ENCODE peak calls at places on chromosomes 2 and 18, in nine cellular contexts. One of them, this sample, is unnamed.

GRCh38 chr18:49846718-49847470 is 33.6 kb upstream of the ACAA2 start:
- DNase-seq in CD8-positive, alpha-beta memory T cell: no peak
- DNase-seq in GM10248: no peak
- DNase-seq in stimulated activated CD4-positive, alpha-beta T cell treated with anti-CD3 and anti-CD28 coated beads, Interleukin-12 subunit alpha, Interleukin-12 subunit beta, amount 100 ng/mL, for 48 hours: no peak
- DNase-seq in WTC11: no peak
- DNase-seq in chondrocyte: no peak
- DNase-seq in cardiac fibroblast: no peak
- DNase-seq in neuronal stem cell: no peak
- DNase-seq in ELR: no peak
- DNase-seq in this sample: no peak

GRCh38 chr18:77080283-77080682 is 52.3 kb downstream of the MBP start:
- DNase-seq in chondrocyte: no peak
- DNase-seq in CD8-positive, alpha-beta memory T cell: no peak
- DNase-seq in GM10248: no peak
- DNase-seq in ELR: no peak
- DNase-seq in neuronal stem cell: no peak
- DNase-seq in cardiac fibroblast: no peak
- DNase-seq in WTC11: no peak
- DNase-seq in stimulated activated CD4-positive, alpha-beta T cell treated with anti-CD3 and anti-CD28 coated beads, Interleukin-12 subunit alpha, Interleukin-12 subunit beta, amount 100 ng/mL, for 48 hours: no peak
- DNase-seq in this sample: no peak

GRCh38 chr18:67266246-67266570 is 250.3 kb downstream of the DSEL start:
- DNase-seq in neuronal stem cell: no peak
- DNase-seq in CD8-positive, alpha-beta memory T cell: no peak
- DNase-seq in cardiac fibroblast: no peak
- DNase-seq in stimulated activated CD4-positive, alpha-beta T cell treated with anti-CD3 and anti-CD28 coated beads, Interleukin-12 subunit alpha, Interleukin-12 subunit beta, amount 100 ng/mL, for 48 hours: no peak
- DNase-seq in chondrocyte: no peak
- DNase-seq in ELR: no peak
- DNase-seq in WTC11: no peak
- DNase-seq in GM10248: no peak
- DNase-seq in this sample: no peak

GRCh38 chr18:76459687-76460350 is 35.2 kb downstream of the ZNF516 start:
- DNase-seq in GM10248: no peak
- DNase-seq in neuronal stem cell: no peak
- DNase-seq in CD8-positive, alpha-beta memory T cell: no peak
- DNase-seq in chondrocyte: no peak
- DNase-seq in ELR: peak
- DNase-seq in stimulated activated CD4-positive, alpha-beta T cell treated with anti-CD3 and anti-CD28 coated beads, Interleukin-12 subunit alpha, Interleukin-12 subunit beta, amount 100 ng/mL, for 48 hours: no peak
- DNase-seq in WTC11: no peak
- DNase-seq in cardiac fibroblast: peak
- DNase-seq in this sample: no peak

GRCh38 chr2:20182241-20182931 is 42.5 kb downstream of the SDC1 start:
- DNase-seq in WTC11: no peak
- DNase-seq in CD8-positive, alpha-beta memory T cell: no peak
- DNase-seq in stimulated activated CD4-positive, alpha-beta T cell treated with anti-CD3 and anti-CD28 coated beads, Interleukin-12 subunit alpha, Interleukin-12 subunit beta, amount 100 ng/mL, for 48 hours: no peak
- DNase-seq in chondrocyte: peak
- DNase-seq in ELR: peak
- DNase-seq in cardiac fibroblast: peak
- DNase-seq in GM10248: no peak
- DNase-seq in neuronal stem cell: no peak
- DNase-seq in this sample: no peak

GRCh38 chr2:228782281-228782680 is 488.8 kb downstream of the PID1 start:
- DNase-seq in CD8-positive, alpha-beta memory T cell: no peak
- DNase-seq in GM10248: no peak
- DNase-seq in WTC11: no peak
- DNase-seq in cardiac fibroblast: no peak
- DNase-seq in neuronal stem cell: no peak
- DNase-seq in chondrocyte: no peak
- DNase-seq in stimulated activated CD4-positive, alpha-beta T cell treated with anti-CD3 and anti-CD28 coated beads, Interleukin-12 subunit alpha, Interleukin-12 subunit beta, amount 100 ng/mL, for 48 hours: no peak
- DNase-seq in ELR: no peak
- DNase-seq in this sample: no peak

GRCh38 chr18:78085241-78086185 is 835.9 kb downstream of the GALR1 start:
- DNase-seq in chondrocyte: no peak
- DNase-seq in neuronal stem cell: no peak
- DNase-seq in GM10248: no peak
- DNase-seq in stimulated activated CD4-positive, alpha-beta T cell treated with anti-CD3 and anti-CD28 coated beads, Interleukin-12 subunit alpha, Interleukin-12 subunit beta, amount 100 ng/mL, for 48 hours: no peak
- DNase-seq in WTC11: no peak
- DNase-seq in CD8-positive, alpha-beta memory T cell: no peak
- DNase-seq in cardiac fibroblast: no peak
- DNase-seq in ELR: no peak
- DNase-seq in this sample: no peak

GRCh38 chr18:10286580-10287150 is 167.8 kb upstream of the APCDD1 start:
- DNase-seq in stimulated activated CD4-positive, alpha-beta T cell treated with anti-CD3 and anti-CD28 coated beads, Interleukin-12 subunit alpha, Interleukin-12 subunit beta, amount 100 ng/mL, for 48 hours: no peak
- DNase-seq in neuronal stem cell: no peak
- DNase-seq in WTC11: no peak
- DNase-seq in CD8-positive, alpha-beta memory T cell: no peak
- DNase-seq in ELR: no peak
- DNase-seq in cardiac fibroblast: no peak
- DNase-seq in GM10248: no peak
- DNase-seq in chondrocyte: no peak
- DNase-seq in this sample: no peak

GRCh38 chr2:69762513-69763494 is 20.9 kb downstream of the ANXA4 start:
- DNase-seq in CD8-positive, alpha-beta memory T cell: no peak
- DNase-seq in chondrocyte: no peak
- DNase-seq in neuronal stem cell: no peak
- DNase-seq in WTC11: no peak
- DNase-seq in GM10248: no peak
- DNase-seq in ELR: no peak
- DNase-seq in stimulated activated CD4-positive, alpha-beta T cell treated with anti-CD3 and anti-CD28 coated beads, Interleukin-12 subunit alpha, Interleukin-12 subunit beta, amount 100 ng/mL, for 48 hours: no peak
- DNase-seq in cardiac fibroblast: no peak
- DNase-seq in this sample: peak

GRCh38 chr2:31886700-31887099 is 124.1 kb downstream of the MEMO1 start:
- DNase-seq in neuronal stem cell: peak
- DNase-seq in CD8-positive, alpha-beta memory T cell: no peak
- DNase-seq in cardiac fibroblast: no peak
- DNase-seq in GM10248: no peak
- DNase-seq in ELR: peak
- DNase-seq in chondrocyte: no peak
- DNase-seq in WTC11: peak
- DNase-seq in stimulated activated CD4-positive, alpha-beta T cell treated with anti-CD3 and anti-CD28 coated beads, Interleukin-12 subunit alpha, Interleukin-12 subunit beta, amount 100 ng/mL, for 48 hours: no peak
- DNase-seq in this sample: no peak

GRCh38 chr2:195406886-195407603 is 250.0 kb upstream of the SLC39A10 start:
- DNase-seq in GM10248: no peak
- DNase-seq in cardiac fibroblast: no peak
- DNase-seq in WTC11: no peak
- DNase-seq in CD8-positive, alpha-beta memory T cell: no peak
- DNase-seq in stimulated activated CD4-positive, alpha-beta T cell treated with anti-CD3 and anti-CD28 coated beads, Interleukin-12 subunit alpha, Interleukin-12 subunit beta, amount 100 ng/mL, for 48 hours: no peak
- DNase-seq in neuronal stem cell: no peak
- DNase-seq in ELR: peak
- DNase-seq in chondrocyte: no peak
- DNase-seq in this sample: no peak

GRCh38 chr2:218904176-218904575 is 23.5 kb downstream of the WNT10A start:
- DNase-seq in chondrocyte: no peak
- DNase-seq in ELR: no peak
- DNase-seq in GM10248: no peak
- DNase-seq in neuronal stem cell: no peak
- DNase-seq in cardiac fibroblast: no peak
- DNase-seq in stimulated activated CD4-positive, alpha-beta T cell treated with anti-CD3 and anti-CD28 coated beads, Interleukin-12 subunit alpha, Interleukin-12 subunit beta, amount 100 ng/mL, for 48 hours: no peak
- DNase-seq in WTC11: no peak
- DNase-seq in CD8-positive, alpha-beta memory T cell: no peak
- DNase-seq in this sample: no peak

GRCh38 chr2:176852667-176853066 is 359.9 kb upstream of the HNRNPA3 start:
- DNase-seq in WTC11: peak
- DNase-seq in CD8-positive, alpha-beta memory T cell: peak
- DNase-seq in stimulated activated CD4-positive, alpha-beta T cell treated with anti-CD3 and anti-CD28 coated beads, Interleukin-12 subunit alpha, Interleukin-12 subunit beta, amount 100 ng/mL, for 48 hours: no peak
- DNase-seq in ELR: no peak
- DNase-seq in chondrocyte: no peak
- DNase-seq in GM10248: no peak
- DNase-seq in neuronal stem cell: no peak
- DNase-seq in cardiac fibroblast: no peak
- DNase-seq in this sample: no peak

GRCh38 chr18:8609711-8610441 is 639 bp downstream of the RAB12 start:
- DNase-seq in chondrocyte: no peak
- DNase-seq in CD8-positive, alpha-beta memory T cell: no peak
- DNase-seq in stimulated activated CD4-positive, alpha-beta T cell treated with anti-CD3 and anti-CD28 coated beads, Interleukin-12 subunit alpha, Interleukin-12 subunit beta, amount 100 ng/mL, for 48 hours: peak
- DNase-seq in neuronal stem cell: no peak
- DNase-seq in cardiac fibroblast: no peak
- DNase-seq in WTC11: no peak
- DNase-seq in ELR: peak
- DNase-seq in GM10248: no peak
- DNase-seq in this sample: no peak

GRCh38 chr2:43737097-43737854 is 36.6 kb upstream of the DYNC2LI1 start:
- DNase-seq in WTC11: no peak
- DNase-seq in neuronal stem cell: no peak
- DNase-seq in stimulated activated CD4-positive, alpha-beta T cell treated with anti-CD3 and anti-CD28 coated beads, Interleukin-12 subunit alpha, Interleukin-12 subunit beta, amount 100 ng/mL, for 48 hours: no peak
- DNase-seq in chondrocyte: no peak
- DNase-seq in GM10248: no peak
- DNase-seq in ELR: peak
- DNase-seq in cardiac fibroblast: peak
- DNase-seq in CD8-positive, alpha-beta memory T cell: no peak
- DNase-seq in this sample: no peak

GRCh38 chr18:41096504-41096903 is 858.5 kb upstream of the PIK3C3 start:
- DNase-seq in chondrocyte: no peak
- DNase-seq in cardiac fibroblast: peak
- DNase-seq in stimulated activated CD4-positive, alpha-beta T cell treated with anti-CD3 and anti-CD28 coated beads, Interleukin-12 subunit alpha, Interleukin-12 subunit beta, amount 100 ng/mL, for 48 hours: no peak
- DNase-seq in ELR: peak
- DNase-seq in neuronal stem cell: peak
- DNase-seq in GM10248: no peak
- DNase-seq in CD8-positive, alpha-beta memory T cell: no peak
- DNase-seq in WTC11: peak
- DNase-seq in this sample: no peak

GRCh38 chr2:237927135-237927534 is 39.7 kb upstream of the UBE2F start:
- DNase-seq in chondrocyte: no peak
- DNase-seq in stimulated activated CD4-positive, alpha-beta T cell treated with anti-CD3 and anti-CD28 coated beads, Interleukin-12 subunit alpha, Interleukin-12 subunit beta, amount 100 ng/mL, for 48 hours: no peak
- DNase-seq in GM10248: no peak
- DNase-seq in cardiac fibroblast: no peak
- DNase-seq in CD8-positive, alpha-beta memory T cell: no peak
- DNase-seq in ELR: peak
- DNase-seq in WTC11: peak
- DNase-seq in neuronal stem cell: no peak
- DNase-seq in this sample: no peak

GRCh38 chr2:42914314-42914713 is 121.9 kb upstream of the HAAO start:
- DNase-seq in ELR: no peak
- DNase-seq in GM10248: no peak
- DNase-seq in neuronal stem cell: no peak
- DNase-seq in CD8-positive, alpha-beta memory T cell: no peak
- DNase-seq in cardiac fibroblast: no peak
- DNase-seq in stimulated activated CD4-positive, alpha-beta T cell treated with anti-CD3 and anti-CD28 coated beads, Interleukin-12 subunit alpha, Interleukin-12 subunit beta, amount 100 ng/mL, for 48 hours: no peak
- DNase-seq in WTC11: no peak
- DNase-seq in chondrocyte: no peak
- DNase-seq in this sample: no peak

GRCh38 chr2:106174056-106174455 is 20.0 kb downstream of the UXS1 start:
- DNase-seq in ELR: no peak
- DNase-seq in cardiac fibroblast: no peak
- DNase-seq in CD8-positive, alpha-beta memory T cell: no peak
- DNase-seq in neuronal stem cell: no peak
- DNase-seq in WTC11: no peak
- DNase-seq in stimulated activated CD4-positive, alpha-beta T cell treated with anti-CD3 and anti-CD28 coated beads, Interleukin-12 subunit alpha, Interleukin-12 subunit beta, amount 100 ng/mL, for 48 hours: no peak
- DNase-seq in chondrocyte: no peak
- DNase-seq in GM10248: no peak
- DNase-seq in this sample: no peak

GRCh38 chr2:146927080-146927714 is 917.6 kb upstream of the ACVR2A start:
- DNase-seq in chondrocyte: no peak
- DNase-seq in ELR: peak
- DNase-seq in neuronal stem cell: peak
- DNase-seq in stimulated activated CD4-positive, alpha-beta T cell treated with anti-CD3 and anti-CD28 coated beads, Interleukin-12 subunit alpha, Interleukin-12 subunit beta, amount 100 ng/mL, for 48 hours: no peak
- DNase-seq in GM10248: peak
- DNase-seq in cardiac fibroblast: peak
- DNase-seq in WTC11: peak
- DNase-seq in CD8-positive, alpha-beta memory T cell: no peak
- DNase-seq in this sample: no peak

GRCh38 chr2:240449764-240450531 is 14.5 kb downstream of the GPC1 start:
- DNase-seq in GM10248: no peak
- DNase-seq in chondrocyte: no peak
- DNase-seq in cardiac fibroblast: no peak
- DNase-seq in WTC11: no peak
- DNase-seq in stimulated activated CD4-positive, alpha-beta T cell treated with anti-CD3 and anti-CD28 coated beads, Interleukin-12 subunit alpha, Interleukin-12 subunit beta, amount 100 ng/mL, for 48 hours: no peak
- DNase-seq in CD8-positive, alpha-beta memory T cell: no peak
- DNase-seq in neuronal stem cell: no peak
- DNase-seq in ELR: no peak
- DNase-seq in this sample: no peak

GRCh38 chr18:41579185-41579584 is 375.8 kb upstream of the PIK3C3 start:
- DNase-seq in neuronal stem cell: no peak
- DNase-seq in WTC11: no peak
- DNase-seq in ELR: peak
- DNase-seq in GM10248: no peak
- DNase-seq in cardiac fibroblast: peak
- DNase-seq in stimulated activated CD4-positive, alpha-beta T cell treated with anti-CD3 and anti-CD28 coated beads, Interleukin-12 subunit alpha, Interleukin-12 subunit beta, amount 100 ng/mL, for 48 hours: no peak
- DNase-seq in CD8-positive, alpha-beta memory T cell: no peak
- DNase-seq in chondrocyte: no peak
- DNase-seq in this sample: no peak

This sample was measured in occipital lobe.